ENCODE peak calls at places on chromosomes 4 and X, in four cellular contexts. One of them, this sample, is unnamed.

GRCh38 chr4:57113870-57114269 is 3.7 kb upstream of the IGFBP7 start:
- DNase-seq in memory B cell: no peak
- DNase-seq in posterior cingulate gyrus: no peak
- DNase-seq in NCI-H1417: no peak
- DNase-seq in this sample: no peak

GRCh38 chr4:140426610-140427103 is 791 bp downstream of the CLGN start:
- DNase-seq in memory B cell: peak; percentile 2
- DNase-seq in posterior cingulate gyrus: peak; percentile 8
- DNase-seq in NCI-H1417: peak; percentile 98
- DNase-seq in this sample: peak; percentile 21

GRCh38 chrX:151974336-151975227 is at the start of gene GABRE:
- DNase-seq in posterior cingulate gyrus: peak; percentile 19
- DNase-seq in NCI-H1417: peak; percentile 18
- DNase-seq in memory B cell: no peak
- DNase-seq in this sample: peak; percentile 18

GRCh38 chr4:111806331-111806730 is 338.9 kb upstream of the FAM241A start:
- DNase-seq in NCI-H1417: no peak
- DNase-seq in posterior cingulate gyrus: no peak
- DNase-seq in memory B cell: no peak
- DNase-seq in this sample: no peak

GRCh38 chr4:36310793-36311192 is 29.4 kb downstream of the DTHD1 start:
- DNase-seq in NCI-H1417: peak; percentile 25
- DNase-seq in posterior cingulate gyrus: no peak
- DNase-seq in memory B cell: no peak
- DNase-seq in this sample: no peak

GRCh38 chrX:106726485-106727437 is at the start of gene RNF128:
- DNase-seq in posterior cingulate gyrus: peak; percentile 24
- DNase-seq in NCI-H1417: peak; percentile 85
- DNase-seq in memory B cell: no peak
- DNase-seq in this sample: peak; percentile 44

GRCh38 chr4:184255361-184255760 is 37.7 kb upstream of the ENPP6 start:
- DNase-seq in memory B cell: no peak
- DNase-seq in posterior cingulate gyrus: peak; percentile 69
- DNase-seq in NCI-H1417: no peak
- DNase-seq in this sample: no peak

GRCh38 chr4:24576276-24576675 is 8.1 kb downstream of the DHX15 start:
- DNase-seq in memory B cell: no peak
- DNase-seq in posterior cingulate gyrus: no peak
- DNase-seq in NCI-H1417: no peak
- DNase-seq in this sample: no peak

GRCh38 chrX:154458116-154458953 is at the start of gene PLXNA3:
- DNase-seq in NCI-H1417: peak; percentile 67
- DNase-seq in memory B cell: peak; percentile 76
- DNase-seq in posterior cingulate gyrus: peak; percentile 65
- DNase-seq in this sample: peak; percentile 51

GRCh38 chr4:3387943-3388348 is 53.8 kb upstream of the HGFAC start:
- DNase-seq in NCI-H1417: no peak
- DNase-seq in memory B cell: no peak
- DNase-seq in posterior cingulate gyrus: no peak
- DNase-seq in this sample: no peak

GRCh38 chrX:148380614-148381561 is 119.5 kb upstream of the AFF2 start:
- DNase-seq in posterior cingulate gyrus: no peak
- DNase-seq in memory B cell: peak; percentile 16
- DNase-seq in NCI-H1417: no peak
- DNase-seq in this sample: no peak

GRCh38 chr4:107115185-107115847 is 79.2 kb upstream of the DKK2 start:
- DNase-seq in NCI-H1417: peak; percentile 65
- DNase-seq in posterior cingulate gyrus: no peak
- DNase-seq in memory B cell: no peak
- DNase-seq in this sample: no peak

GRCh38 chrX:17860811-17861495 is at the start of gene RAI2:
- DNase-seq in memory B cell: no peak
- DNase-seq in NCI-H1417: peak; percentile 90
- DNase-seq in posterior cingulate gyrus: peak; percentile 16
- DNase-seq in this sample: peak; percentile 60

GRCh38 chrX:27555514-27555913 is 34.6 kb upstream of the DCAF8L2 start:
- DNase-seq in posterior cingulate gyrus: no peak
- DNase-seq in memory B cell: no peak
- DNase-seq in NCI-H1417: peak; percentile 51
- DNase-seq in this sample: no peak

GRCh38 chr4:86557526-86557925 is 36.6 kb upstream of the PTPN13 start:
- DNase-seq in NCI-H1417: no peak
- DNase-seq in memory B cell: no peak
- DNase-seq in posterior cingulate gyrus: no peak
- DNase-seq in this sample: no peak

GRCh38 chr4:112766422-112766821 is 129.5 kb downstream of the LARP7 start:
- DNase-seq in NCI-H1417: peak; percentile 33
- DNase-seq in posterior cingulate gyrus: no peak
- DNase-seq in memory B cell: no peak
- DNase-seq in this sample: no peak

GRCh38 chr4:103002551-103002950 is 17.0 kb downstream of the SLC9B1 start:
- DNase-seq in NCI-H1417: no peak
- DNase-seq in memory B cell: no peak
- DNase-seq in posterior cingulate gyrus: no peak
- DNase-seq in this sample: no peak

GRCh38 chr4:37562592-37562991 is 123.6 kb downstream of the RELL1 start:
- DNase-seq in NCI-H1417: no peak
- DNase-seq in posterior cingulate gyrus: no peak
- DNase-seq in memory B cell: no peak
- DNase-seq in this sample: no peak

GRCh38 chr4:1047106-1047975 is 35.9 kb downstream of the FGFRL1 start:
- DNase-seq in NCI-H1417: no peak
- DNase-seq in posterior cingulate gyrus: peak; percentile 10
- DNase-seq in memory B cell: no peak
- DNase-seq in this sample: no peak

GRCh38 chr4:144948009-144948408 is 150.0 kb downstream of the ANAPC10 start:
- DNase-seq in memory B cell: no peak
- DNase-seq in NCI-H1417: no peak
- DNase-seq in posterior cingulate gyrus: no peak
- DNase-seq in this sample: no peak

GRCh38 chr4:88110826-88111225 is 47.6 kb downstream of the ABCG2 start:
- DNase-seq in memory B cell: no peak
- DNase-seq in posterior cingulate gyrus: no peak
- DNase-seq in NCI-H1417: no peak
- DNase-seq in this sample: no peak

GRCh38 chr4:1755297-1755696 is 34.0 kb downstream of the TACC3 start:
- DNase-seq in memory B cell: no peak
- DNase-seq in NCI-H1417: no peak
- DNase-seq in posterior cingulate gyrus: no peak
- DNase-seq in this sample: no peak

GRCh38 chr4:76624271-76624681 is 189.2 kb downstream of the SHROOM3 start:
- DNase-seq in memory B cell: no peak
- DNase-seq in NCI-H1417: no peak
- DNase-seq in posterior cingulate gyrus: no peak
- DNase-seq in this sample: no peak

GRCh38 chr4:19486400-19486799 is 765.3 kb upstream of the SLIT2 start:
- DNase-seq in NCI-H1417: peak; percentile 61
- DNase-seq in memory B cell: no peak
- DNase-seq in posterior cingulate gyrus: no peak
- DNase-seq in this sample: no peak

GRCh38 chr4:113300384-113301011 is 251.0 kb downstream of the ANK2 start:
- DNase-seq in memory B cell: no peak
- DNase-seq in NCI-H1417: no peak
- DNase-seq in posterior cingulate gyrus: no peak
- DNase-seq in this sample: no peak

GRCh38 chr4:107843394-107843793 is 18.7 kb downstream of the SGMS2 start:
- DNase-seq in posterior cingulate gyrus: no peak
- DNase-seq in memory B cell: no peak
- DNase-seq in NCI-H1417: peak; percentile 53
- DNase-seq in this sample: no peak

GRCh38 chr4:47334597-47335185 is 128.8 kb downstream of the COMMD8 start:
- DNase-seq in posterior cingulate gyrus: no peak
- DNase-seq in NCI-H1417: no peak
- DNase-seq in memory B cell: no peak
- DNase-seq in this sample: no peak

GRCh38 chr4:13084210-13084609 is 399.9 kb downstream of the RAB28 start:
- DNase-seq in memory B cell: no peak
- DNase-seq in NCI-H1417: no peak
- DNase-seq in posterior cingulate gyrus: no peak
- DNase-seq in this sample: no peak

GRCh38 chrX:134236690-134237362 is at the start of gene CCDC160:
- DNase-seq in NCI-H1417: peak; percentile 61
- DNase-seq in posterior cingulate gyrus: peak; percentile 75
- DNase-seq in memory B cell: no peak
- DNase-seq in this sample: peak; percentile 64

GRCh38 chr4:77240469-77241066 is 83.6 kb downstream of the CCNG2 start:
- DNase-seq in posterior cingulate gyrus: peak; percentile 60
- DNase-seq in NCI-H1417: peak; percentile 74
- DNase-seq in memory B cell: peak; percentile 52
- DNase-seq in this sample: peak; percentile 72

GRCh38 chrX:44898411-44899221 is 25.6 kb downstream of the KDM6A start:
- DNase-seq in memory B cell: no peak
- DNase-seq in NCI-H1417: no peak
- DNase-seq in posterior cingulate gyrus: no peak
- DNase-seq in this sample: no peak